ENCODE peak calls at places on chromosomes 6 and 20, in ten cellular contexts. J is fibroblast of pulmonary artery, O is retina, R is GM13977, H is heart left ventricle, V is NCI-H1694 treated with DMSO at 0.1 percent for 48 hours, T is T-helper 9 cell, E is pancreas, Y is GM04503, P is renal cortical epithelial cell. A is an unnamed sample.

GRCh38 chr20:1263853-1264252 is 2.2 kb upstream of the SNPH start:
- DNase-seq in J (peak; percentile 35), O (no peak), R (no peak), H (no peak), V (no peak), T (no peak), E (no peak), Y (no peak), P (peak; percentile 37), A (no peak)

GRCh38 chr20:39967806-39968205 is 721.2 kb downstream of the MAFB start:
- DNase-seq in J (no peak), O (no peak), R (no peak), H (no peak), V (no peak), T (no peak), E (no peak), Y (no peak), P (no peak), A (no peak)

GRCh38 chr20:50248104-50248631 is 57.5 kb downstream of the CEBPB start:
- DNase-seq in J (peak; percentile 48), O (no peak), R (no peak), H (no peak), V (no peak), T (no peak), E (no peak), Y (no peak), P (peak; percentile 50), A (peak; percentile 37)

GRCh38 chr6:20835315-20836010 is 301.2 kb downstream of the CDKAL1 start:
- DNase-seq in J (no peak), O (no peak), R (no peak), H (no peak), V (no peak), T (no peak), E (no peak), Y (no peak), P (no peak), A (no peak)

GRCh38 chr6:105600342-105601293 is 197.7 kb upstream of the PREP start:
- DNase-seq in J (peak; percentile 89), O (no peak), R (no peak), H (no peak), V (no peak), T (no peak), E (no peak), Y (no peak), P (no peak), A (no peak)

GRCh38 chr6:15246217-15247211 is 645 bp downstream of the JARID2 start:
- DNase-seq in J (peak; percentile 37), O (peak; percentile 29), R (peak; percentile 46), H (no peak), V (no peak), T (peak; percentile 7), E (no peak), Y (no peak), P (no peak), A (no peak)

GRCh38 chr20:51767867-51768758 is at the start of gene ATP9A:
- DNase-seq in J (peak; percentile 31), O (no peak), R (no peak), H (peak; percentile 49), V (no peak), T (no peak), E (peak; percentile 82), Y (no peak), P (no peak), A (no peak)

GRCh38 chr20:16476032-16476431 is 97.2 kb downstream of the KIF16B start:
- DNase-seq in J (peak; percentile 80), O (peak; percentile 47), R (peak; percentile 23), H (no peak), V (peak; percentile 56), T (no peak), E (no peak), Y (no peak), P (peak; percentile 58), A (no peak)

GRCh38 chr20:63703976-63704748 is 3.6 kb downstream of the ARFRP1 start:
- DNase-seq in J (no peak), O (no peak), R (peak; percentile 3), H (no peak), V (no peak), T (no peak), E (no peak), Y (no peak), P (no peak), A (no peak)

GRCh38 chr6:70604254-70604653 is 37.5 kb downstream of the SDHAF4 start:
- DNase-seq in J (no peak), O (no peak), R (no peak), H (no peak), V (no peak), T (no peak), E (no peak), Y (no peak), P (no peak), A (no peak)

GRCh38 chr6:41586564-41586963 is 40.4 kb downstream of the FOXP4 start:
- DNase-seq in J (no peak), O (peak; percentile 84), R (no peak), H (no peak), V (peak; percentile 59), T (no peak), E (no peak), Y (no peak), P (no peak), A (no peak)

GRCh38 chr6:111746983-111747773 is 126.1 kb downstream of the FYN start:
- DNase-seq in J (no peak), O (no peak), R (no peak), H (no peak), V (no peak), T (no peak), E (no peak), Y (no peak), P (no peak), A (no peak)

A was measured in AG09309.